ENCODE peak calls at places on chromosomes 4 and X, in five cellular contexts. P is nucleus accumbens, D is pancreas, O is AG10803, B is NCI-H1092. R is an unnamed sample.

GRCh38 chrX:30309139-30309571 is at the start of gene NR0B1:
- DNase-seq in O (peak), D (peak), B (peak), P (no peak), R (no peak)

GRCh38 chrX:121886557-121886956 is 839.1 kb downstream of the GLUD2 start:
- DNase-seq in O (no peak), B (no peak), D (no peak), P (no peak), R (no peak)

GRCh38 chr4:22389240-22389871 is 126.5 kb downstream of the ADGRA3 start:
- DNase-seq in B (peak), P (peak), O (peak), D (no peak), R (no peak)

GRCh38 chr4:31058656-31059055 is 338.5 kb downstream of the PCDH7 start:
- DNase-seq in D (no peak), B (no peak), O (no peak), P (no peak), R (no peak)

GRCh38 chr4:96525901-96526300 is 686.0 kb downstream of the PDHA2 start:
- DNase-seq in D (no peak), O (no peak), B (no peak), P (no peak), R (no peak)

GRCh38 chrX:47143894-47144625 is 442 bp downstream of the NDUFB11 start:
- DNase-seq in B (peak), P (peak), D (no peak), O (peak), R (no peak)

GRCh38 chr4:108694423-108694822 is 44.0 kb downstream of the OSTC start:
- DNase-seq in P (no peak), B (no peak), O (no peak), D (no peak), R (no peak)

GRCh38 chr4:76658231-76659102 is 223.4 kb downstream of the SHROOM3 start:
- DNase-seq in O (peak), B (no peak), P (no peak), D (no peak), R (no peak)

GRCh38 chr4:126221262-126221661 is 906.5 kb downstream of the FAT4 start:
- DNase-seq in B (no peak), P (no peak), D (no peak), O (no peak), R (no peak)

GRCh38 chr4:128718793-128719192 is 90.7 kb upstream of the JADE1 start:
- DNase-seq in O (peak), B (no peak), D (no peak), P (no peak), R (no peak)

GRCh38 chr4:70721747-70722146 is at the start of gene RUFY3:
- DNase-seq in O (peak), P (peak), B (peak), D (no peak), R (no peak)

GRCh38 chrX:149274516-149275105 is 230.5 kb downstream of the IDS start:
- DNase-seq in P (no peak), D (no peak), O (no peak), B (no peak), R (no peak)

GRCh38 chr4:76644831-76645485 is 209.9 kb downstream of the SHROOM3 start:
- DNase-seq in D (no peak), B (no peak), O (no peak), P (no peak), R (no peak)

GRCh38 chr4:74627093-74627492 is 167.2 kb downstream of the BTC start:
- DNase-seq in D (no peak), P (no peak), B (no peak), O (no peak), R (no peak)

GRCh38 chr4:108315699-108316098 is 147.0 kb upstream of the LEF1 start:
- DNase-seq in O (no peak), B (no peak), D (no peak), P (no peak), R (no peak)

GRCh38 chr4:165207431-165208321 is at the start of gene KLHL2:
- DNase-seq in D (peak), P (peak), B (peak), O (peak), R (no peak)

GRCh38 chrX:109843963-109844751 is 111.1 kb upstream of the ACSL4 start:
- DNase-seq in B (no peak), D (no peak), P (peak), O (peak), R (no peak)

GRCh38 chr4:40976343-40976742 is 226.6 kb downstream of the NSUN7 start:
- DNase-seq in B (peak), P (no peak), D (no peak), O (peak), R (no peak)

GRCh38 chr4:128322986-128323385 is 35.4 kb upstream of the PGRMC2 start:
- DNase-seq in P (no peak), O (peak), B (no peak), D (no peak), R (no peak)

GRCh38 chrX:39613508-39613921 is 484.2 kb downstream of the BCOR start:
- DNase-seq in D (no peak), P (no peak), O (no peak), B (peak), R (no peak)

GRCh38 chrX:57906790-57907189 is 3.5 kb downstream of the ZXDA start:
- DNase-seq in P (no peak), O (peak), B (no peak), D (no peak), R (no peak)

GRCh38 chr4:13160906-13161305 is 323.2 kb downstream of the RAB28 start:
- DNase-seq in D (no peak), P (no peak), B (no peak), O (peak), R (no peak)

GRCh38 chr4:52192697-52193096 is 141.6 kb downstream of the SPATA18 start:
- DNase-seq in O (peak), D (no peak), B (no peak), P (no peak), R (no peak)

GRCh38 chrX:144214651-144215050 is 330.8 kb downstream of the UBE2NL start:
- DNase-seq in D (no peak), P (no peak), O (no peak), B (no peak), R (no peak)

GRCh38 chr4:144507309-144508101 is 138.5 kb upstream of the HHIP start:
- DNase-seq in D (no peak), B (no peak), O (no peak), P (no peak), R (no peak)

GRCh38 chr4:119861731-119862130 is 204.9 kb downstream of the MAD2L1 start:
- DNase-seq in D (no peak), B (no peak), P (no peak), O (no peak), R (no peak)

GRCh38 chr4:94642561-94642866 is 115.2 kb upstream of the BMPR1B start:
- DNase-seq in B (no peak), D (no peak), P (no peak), O (peak), R (no peak)

GRCh38 chr4:52606766-52607165 is 52.3 kb downstream of the USP46 start:
- DNase-seq in O (peak), B (no peak), P (no peak), D (no peak), R (no peak)

GRCh38 chr4:13268165-13268564 is 216.0 kb downstream of the RAB28 start:
- DNase-seq in B (no peak), O (no peak), P (no peak), D (no peak), R (no peak)

GRCh38 chr4:78222575-78223186 is 165.6 kb downstream of the FRAS1 start:
- DNase-seq in B (peak), P (no peak), O (no peak), D (no peak), R (no peak)

GRCh38 chrX:47078129-47079043 is at the start of gene RGN:
- DNase-seq in P (no peak), B (no peak), O (peak), D (peak), R (no peak)

GRCh38 chrX:103722505-103722904 is 11.8 kb downstream of the TMEM31 start:
- DNase-seq in O (peak), B (no peak), D (no peak), P (no peak), R (no peak)

GRCh38 chr4:181294421-181294820 is 948.8 kb upstream of the TENM3 start:
- DNase-seq in D (no peak), O (no peak), B (no peak), P (no peak), R (no peak)

GRCh38 chr4:102343964-102344519 is 1.2 kb downstream of the SLC39A8 start:
- DNase-seq in O (no peak), P (no peak), B (no peak), D (no peak), R (no peak)

R was measured in vagina.